ENCODE peak calls at places on chromosomes 2 and 18, in seven cellular contexts. One of them, this sample, is unnamed.

GRCh38 chr2:230130668-230131364 is 62.1 kb upstream of the SLC16A14 start:
- DNase-seq in activated CD4-positive, alpha-beta T cell treated with anti-CD3 and anti-CD28 coated beads, Interleukin-2, amount 10 ng/mL, durations not matched to agents 7 days and 5 days: no peak
- DNase-seq in OCI-LY7: no peak
- DNase-seq in tibial artery: peak; percentile 79
- DNase-seq in HFFc6: peak; percentile 90
- DNase-seq in substantia nigra: no peak
- DNase-seq in activated CD8-positive, alpha-beta memory T cell treated with anti-CD3 and anti-CD28 coated beads for 48 hours: no peak
- DNase-seq in this sample: no peak

GRCh38 chr2:200667397-200667796 is 81.6 kb downstream of the AOX1 start:
- DNase-seq in OCI-LY7: no peak
- DNase-seq in tibial artery: no peak
- DNase-seq in activated CD8-positive, alpha-beta memory T cell treated with anti-CD3 and anti-CD28 coated beads for 48 hours: no peak
- DNase-seq in substantia nigra: no peak
- DNase-seq in activated CD4-positive, alpha-beta T cell treated with anti-CD3 and anti-CD28 coated beads, Interleukin-2, amount 10 ng/mL, durations not matched to agents 7 days and 5 days: no peak
- DNase-seq in HFFc6: no peak
- DNase-seq in this sample: no peak

GRCh38 chr18:79784071-79784913 is 13.4 kb upstream of the KCNG2 start:
- DNase-seq in HFFc6: no peak
- DNase-seq in activated CD4-positive, alpha-beta T cell treated with anti-CD3 and anti-CD28 coated beads, Interleukin-2, amount 10 ng/mL, durations not matched to agents 7 days and 5 days: no peak
- DNase-seq in substantia nigra: no peak
- DNase-seq in tibial artery: peak; percentile 10
- DNase-seq in activated CD8-positive, alpha-beta memory T cell treated with anti-CD3 and anti-CD28 coated beads for 48 hours: no peak
- DNase-seq in OCI-LY7: no peak
- DNase-seq in this sample: no peak

GRCh38 chr2:29718326-29718725 is 203.1 kb downstream of the ALK start:
- DNase-seq in tibial artery: no peak
- DNase-seq in activated CD8-positive, alpha-beta memory T cell treated with anti-CD3 and anti-CD28 coated beads for 48 hours: no peak
- DNase-seq in substantia nigra: no peak
- DNase-seq in activated CD4-positive, alpha-beta T cell treated with anti-CD3 and anti-CD28 coated beads, Interleukin-2, amount 10 ng/mL, durations not matched to agents 7 days and 5 days: no peak
- DNase-seq in OCI-LY7: no peak
- DNase-seq in HFFc6: no peak
- DNase-seq in this sample: no peak

GRCh38 chr2:169109502-169110409 is 40.4 kb downstream of the DHRS9 start:
- DNase-seq in tibial artery: peak; percentile 71
- DNase-seq in OCI-LY7: peak; percentile 74
- DNase-seq in substantia nigra: peak; percentile 77
- DNase-seq in HFFc6: peak; percentile 48
- DNase-seq in activated CD8-positive, alpha-beta memory T cell treated with anti-CD3 and anti-CD28 coated beads for 48 hours: peak; percentile 50
- DNase-seq in activated CD4-positive, alpha-beta T cell treated with anti-CD3 and anti-CD28 coated beads, Interleukin-2, amount 10 ng/mL, durations not matched to agents 7 days and 5 days: peak; percentile 82
- DNase-seq in this sample: peak; percentile 77

GRCh38 chr2:65799455-65799854 is 367.1 kb upstream of the SPRED2 start:
- DNase-seq in activated CD4-positive, alpha-beta T cell treated with anti-CD3 and anti-CD28 coated beads, Interleukin-2, amount 10 ng/mL, durations not matched to agents 7 days and 5 days: no peak
- DNase-seq in tibial artery: no peak
- DNase-seq in OCI-LY7: no peak
- DNase-seq in HFFc6: no peak
- DNase-seq in activated CD8-positive, alpha-beta memory T cell treated with anti-CD3 and anti-CD28 coated beads for 48 hours: no peak
- DNase-seq in substantia nigra: no peak
- DNase-seq in this sample: no peak

GRCh38 chr2:74010087-74010541 is 25.4 kb downstream of the TET3 start:
- DNase-seq in activated CD4-positive, alpha-beta T cell treated with anti-CD3 and anti-CD28 coated beads, Interleukin-2, amount 10 ng/mL, durations not matched to agents 7 days and 5 days: no peak
- DNase-seq in activated CD8-positive, alpha-beta memory T cell treated with anti-CD3 and anti-CD28 coated beads for 48 hours: no peak
- DNase-seq in OCI-LY7: no peak
- DNase-seq in tibial artery: no peak
- DNase-seq in substantia nigra: no peak
- DNase-seq in HFFc6: no peak
- DNase-seq in this sample: no peak

GRCh38 chr2:200121931-200122330 is 166.5 kb downstream of the MAIP1 start:
- DNase-seq in activated CD4-positive, alpha-beta T cell treated with anti-CD3 and anti-CD28 coated beads, Interleukin-2, amount 10 ng/mL, durations not matched to agents 7 days and 5 days: no peak
- DNase-seq in substantia nigra: no peak
- DNase-seq in tibial artery: no peak
- DNase-seq in activated CD8-positive, alpha-beta memory T cell treated with anti-CD3 and anti-CD28 coated beads for 48 hours: no peak
- DNase-seq in OCI-LY7: no peak
- DNase-seq in HFFc6: no peak
- DNase-seq in this sample: no peak

GRCh38 chr18:67425724-67426123 is 90.8 kb downstream of the DSEL start:
- DNase-seq in tibial artery: no peak
- DNase-seq in activated CD8-positive, alpha-beta memory T cell treated with anti-CD3 and anti-CD28 coated beads for 48 hours: no peak
- DNase-seq in activated CD4-positive, alpha-beta T cell treated with anti-CD3 and anti-CD28 coated beads, Interleukin-2, amount 10 ng/mL, durations not matched to agents 7 days and 5 days: no peak
- DNase-seq in HFFc6: peak; percentile 99
- DNase-seq in substantia nigra: no peak
- DNase-seq in OCI-LY7: no peak
- DNase-seq in this sample: no peak

GRCh38 chr2:43792653-43793052 is 18.8 kb downstream of the DYNC2LI1 start:
- DNase-seq in substantia nigra: no peak
- DNase-seq in HFFc6: no peak
- DNase-seq in tibial artery: no peak
- DNase-seq in activated CD4-positive, alpha-beta T cell treated with anti-CD3 and anti-CD28 coated beads, Interleukin-2, amount 10 ng/mL, durations not matched to agents 7 days and 5 days: no peak
- DNase-seq in OCI-LY7: no peak
- DNase-seq in activated CD8-positive, alpha-beta memory T cell treated with anti-CD3 and anti-CD28 coated beads for 48 hours: no peak
- DNase-seq in this sample: no peak

GRCh38 chr2:160142472-160142871 is 57.6 kb downstream of the ITGB6 start:
- DNase-seq in substantia nigra: no peak
- DNase-seq in tibial artery: no peak
- DNase-seq in activated CD8-positive, alpha-beta memory T cell treated with anti-CD3 and anti-CD28 coated beads for 48 hours: no peak
- DNase-seq in HFFc6: no peak
- DNase-seq in activated CD4-positive, alpha-beta T cell treated with anti-CD3 and anti-CD28 coated beads, Interleukin-2, amount 10 ng/mL, durations not matched to agents 7 days and 5 days: no peak
- DNase-seq in OCI-LY7: no peak
- DNase-seq in this sample: no peak

GRCh38 chr18:2997429-2997828 is 15.5 kb downstream of the LPIN2 start:
- DNase-seq in activated CD8-positive, alpha-beta memory T cell treated with anti-CD3 and anti-CD28 coated beads for 48 hours: no peak
- DNase-seq in activated CD4-positive, alpha-beta T cell treated with anti-CD3 and anti-CD28 coated beads, Interleukin-2, amount 10 ng/mL, durations not matched to agents 7 days and 5 days: no peak
- DNase-seq in OCI-LY7: no peak
- DNase-seq in substantia nigra: no peak
- DNase-seq in HFFc6: no peak
- DNase-seq in tibial artery: no peak
- DNase-seq in this sample: no peak

GRCh38 chr2:227545990-227546389 is 52.7 kb upstream of the SCYGR2 start:
- DNase-seq in HFFc6: no peak
- DNase-seq in tibial artery: no peak
- DNase-seq in substantia nigra: no peak
- DNase-seq in OCI-LY7: peak; percentile 16
- DNase-seq in activated CD4-positive, alpha-beta T cell treated with anti-CD3 and anti-CD28 coated beads, Interleukin-2, amount 10 ng/mL, durations not matched to agents 7 days and 5 days: peak; percentile 19
- DNase-seq in activated CD8-positive, alpha-beta memory T cell treated with anti-CD3 and anti-CD28 coated beads for 48 hours: no peak
- DNase-seq in this sample: no peak

GRCh38 chr2:162241571-162241970 is 1.7 kb downstream of the FAP start:
- DNase-seq in activated CD4-positive, alpha-beta T cell treated with anti-CD3 and anti-CD28 coated beads, Interleukin-2, amount 10 ng/mL, durations not matched to agents 7 days and 5 days: no peak
- DNase-seq in substantia nigra: no peak
- DNase-seq in OCI-LY7: no peak
- DNase-seq in activated CD8-positive, alpha-beta memory T cell treated with anti-CD3 and anti-CD28 coated beads for 48 hours: no peak
- DNase-seq in tibial artery: no peak
- DNase-seq in HFFc6: no peak
- DNase-seq in this sample: no peak

GRCh38 chr2:25960396-25960795 is 21.9 kb downstream of the KIF3C start:
- DNase-seq in HFFc6: no peak
- DNase-seq in tibial artery: no peak
- DNase-seq in substantia nigra: no peak
- DNase-seq in activated CD4-positive, alpha-beta T cell treated with anti-CD3 and anti-CD28 coated beads, Interleukin-2, amount 10 ng/mL, durations not matched to agents 7 days and 5 days: no peak
- DNase-seq in activated CD8-positive, alpha-beta memory T cell treated with anti-CD3 and anti-CD28 coated beads for 48 hours: no peak
- DNase-seq in OCI-LY7: no peak
- DNase-seq in this sample: no peak

GRCh38 chr2:174024524-174025270 is 59.5 kb upstream of the SP3 start:
- DNase-seq in HFFc6: no peak
- DNase-seq in substantia nigra: no peak
- DNase-seq in OCI-LY7: no peak
- DNase-seq in activated CD8-positive, alpha-beta memory T cell treated with anti-CD3 and anti-CD28 coated beads for 48 hours: no peak
- DNase-seq in activated CD4-positive, alpha-beta T cell treated with anti-CD3 and anti-CD28 coated beads, Interleukin-2, amount 10 ng/mL, durations not matched to agents 7 days and 5 days: no peak
- DNase-seq in tibial artery: peak; percentile 86
- DNase-seq in this sample: no peak

GRCh38 chr2:38268691-38269309 is 108.3 kb downstream of the ATL2 start:
- DNase-seq in activated CD8-positive, alpha-beta memory T cell treated with anti-CD3 and anti-CD28 coated beads for 48 hours: no peak
- DNase-seq in OCI-LY7: no peak
- DNase-seq in substantia nigra: no peak
- DNase-seq in tibial artery: no peak
- DNase-seq in activated CD4-positive, alpha-beta T cell treated with anti-CD3 and anti-CD28 coated beads, Interleukin-2, amount 10 ng/mL, durations not matched to agents 7 days and 5 days: no peak
- DNase-seq in HFFc6: peak; percentile 2
- DNase-seq in this sample: no peak

GRCh38 chr2:11993749-11994148 is 247.3 kb downstream of the LPIN1 start:
- DNase-seq in substantia nigra: no peak
- DNase-seq in tibial artery: no peak
- DNase-seq in HFFc6: no peak
- DNase-seq in OCI-LY7: no peak
- DNase-seq in activated CD8-positive, alpha-beta memory T cell treated with anti-CD3 and anti-CD28 coated beads for 48 hours: no peak
- DNase-seq in activated CD4-positive, alpha-beta T cell treated with anti-CD3 and anti-CD28 coated beads, Interleukin-2, amount 10 ng/mL, durations not matched to agents 7 days and 5 days: no peak
- DNase-seq in this sample: no peak

GRCh38 chr2:232315049-232315922 is 63.3 kb upstream of the ALPP start:
- DNase-seq in OCI-LY7: no peak
- DNase-seq in substantia nigra: peak; percentile 63
- DNase-seq in tibial artery: peak; percentile 76
- DNase-seq in HFFc6: peak; percentile 5
- DNase-seq in activated CD8-positive, alpha-beta memory T cell treated with anti-CD3 and anti-CD28 coated beads for 48 hours: no peak
- DNase-seq in activated CD4-positive, alpha-beta T cell treated with anti-CD3 and anti-CD28 coated beads, Interleukin-2, amount 10 ng/mL, durations not matched to agents 7 days and 5 days: peak; percentile 89
- DNase-seq in this sample: no peak

GRCh38 chr2:61705625-61706024 is 148.2 kb downstream of the FAM161A start:
- DNase-seq in activated CD4-positive, alpha-beta T cell treated with anti-CD3 and anti-CD28 coated beads, Interleukin-2, amount 10 ng/mL, durations not matched to agents 7 days and 5 days: no peak
- DNase-seq in HFFc6: no peak
- DNase-seq in activated CD8-positive, alpha-beta memory T cell treated with anti-CD3 and anti-CD28 coated beads for 48 hours: no peak
- DNase-seq in substantia nigra: no peak
- DNase-seq in OCI-LY7: no peak
- DNase-seq in tibial artery: no peak
- DNase-seq in this sample: no peak

GRCh38 chr18:12628706-12629702 is 28.9 kb downstream of the SPIRE1 start:
- DNase-seq in activated CD4-positive, alpha-beta T cell treated with anti-CD3 and anti-CD28 coated beads, Interleukin-2, amount 10 ng/mL, durations not matched to agents 7 days and 5 days: no peak
- DNase-seq in activated CD8-positive, alpha-beta memory T cell treated with anti-CD3 and anti-CD28 coated beads for 48 hours: no peak
- DNase-seq in OCI-LY7: no peak
- DNase-seq in tibial artery: no peak
- DNase-seq in HFFc6: peak; percentile 69
- DNase-seq in substantia nigra: no peak
- DNase-seq in this sample: no peak

GRCh38 chr2:5433855-5434254 is 258.3 kb upstream of the SOX11 start:
- DNase-seq in substantia nigra: no peak
- DNase-seq in tibial artery: no peak
- DNase-seq in activated CD8-positive, alpha-beta memory T cell treated with anti-CD3 and anti-CD28 coated beads for 48 hours: no peak
- DNase-seq in HFFc6: no peak
- DNase-seq in OCI-LY7: no peak
- DNase-seq in activated CD4-positive, alpha-beta T cell treated with anti-CD3 and anti-CD28 coated beads, Interleukin-2, amount 10 ng/mL, durations not matched to agents 7 days and 5 days: no peak
- DNase-seq in this sample: no peak

GRCh38 chr2:209389124-209389523 is 34.7 kb upstream of the MAP2 start:
- DNase-seq in substantia nigra: no peak
- DNase-seq in HFFc6: no peak
- DNase-seq in tibial artery: no peak
- DNase-seq in activated CD8-positive, alpha-beta memory T cell treated with anti-CD3 and anti-CD28 coated beads for 48 hours: no peak
- DNase-seq in activated CD4-positive, alpha-beta T cell treated with anti-CD3 and anti-CD28 coated beads, Interleukin-2, amount 10 ng/mL, durations not matched to agents 7 days and 5 days: no peak
- DNase-seq in OCI-LY7: no peak
- DNase-seq in this sample: no peak

This sample was measured in progenitor cell of endocrine pancreas.